ENCODE peak calls at places on chromosomes 2 and 18, in five cellular contexts. One of them, this sample, is unnamed.

GRCh38 chr2:62908145-62908544 is 142.5 kb upstream of the OTX1 start:
- DNase-seq in ascending aorta: no peak
- DNase-seq in spleen: no peak
- DNase-seq in BJ: no peak
- DNase-seq in GM23248: no peak
- DNase-seq in this sample: no peak

GRCh38 chr2:230268606-230269222 is 43.2 kb downstream of the SP140 start:
- DNase-seq in ascending aorta: no peak
- DNase-seq in spleen: no peak
- DNase-seq in BJ: no peak
- DNase-seq in GM23248: peak
- DNase-seq in this sample: no peak

GRCh38 chr2:12397861-12398260 is 318.9 kb upstream of the TRIB2 start:
- DNase-seq in ascending aorta: no peak
- DNase-seq in spleen: no peak
- DNase-seq in BJ: no peak
- DNase-seq in GM23248: peak
- DNase-seq in this sample: no peak

GRCh38 chr2:160352492-160352891 is 141.1 kb downstream of the RBMS1 start:
- DNase-seq in ascending aorta: no peak
- DNase-seq in spleen: no peak
- DNase-seq in BJ: no peak
- DNase-seq in GM23248: peak
- DNase-seq in this sample: no peak

GRCh38 chr2:203463176-203463797 is 71.8 kb downstream of the RAPH1 start:
- DNase-seq in ascending aorta: no peak
- DNase-seq in spleen: no peak
- DNase-seq in BJ: no peak
- DNase-seq in GM23248: peak
- DNase-seq in this sample: no peak

GRCh38 chr2:70344195-70344594 is 42.3 kb upstream of the FAM136A start:
- DNase-seq in ascending aorta: no peak
- DNase-seq in spleen: no peak
- DNase-seq in BJ: no peak
- DNase-seq in GM23248: peak
- DNase-seq in this sample: no peak

GRCh38 chr18:62957885-62958472 is 242.6 kb downstream of the PHLPP1 start:
- DNase-seq in ascending aorta: no peak
- DNase-seq in spleen: no peak
- DNase-seq in BJ: no peak
- DNase-seq in GM23248: peak
- DNase-seq in this sample: no peak

GRCh38 chr2:225137971-225138370 is 95.7 kb upstream of the DOCK10 start:
- DNase-seq in ascending aorta: no peak
- DNase-seq in spleen: no peak
- DNase-seq in BJ: no peak
- DNase-seq in GM23248: peak
- DNase-seq in this sample: no peak

GRCh38 chr2:3659447-3660432 is 1.7 kb downstream of the ALLC start:
- DNase-seq in ascending aorta: no peak
- DNase-seq in spleen: peak
- DNase-seq in BJ: no peak
- DNase-seq in GM23248: no peak
- DNase-seq in this sample: no peak

GRCh38 chr18:2906522-2907458 is 60.0 kb downstream of the EMILIN2 start:
- DNase-seq in ascending aorta: peak
- DNase-seq in spleen: peak
- DNase-seq in BJ: no peak
- DNase-seq in GM23248: peak
- DNase-seq in this sample: peak

GRCh38 chr2:159083601-159084000 is 115.2 kb downstream of the TANC1 start:
- DNase-seq in ascending aorta: no peak
- DNase-seq in spleen: no peak
- DNase-seq in BJ: peak
- DNase-seq in GM23248: peak
- DNase-seq in this sample: no peak

GRCh38 chr2:139967665-139968064 is 1187.5 kb upstream of the NXPH2 start:
- DNase-seq in ascending aorta: no peak
- DNase-seq in spleen: no peak
- DNase-seq in BJ: no peak
- DNase-seq in GM23248: no peak
- DNase-seq in this sample: no peak

GRCh38 chr18:12656671-12657047 is 1.2 kb downstream of the SPIRE1 start:
- DNase-seq in ascending aorta: no peak
- DNase-seq in spleen: no peak
- DNase-seq in BJ: no peak
- DNase-seq in GM23248: peak
- DNase-seq in this sample: no peak

GRCh38 chr2:215409331-215410127 is 26.3 kb downstream of the FN1 start:
- DNase-seq in ascending aorta: no peak
- DNase-seq in spleen: no peak
- DNase-seq in BJ: no peak
- DNase-seq in GM23248: peak
- DNase-seq in this sample: no peak

GRCh38 chr2:134365356-134365755 is 111.5 kb downstream of the MGAT5 start:
- DNase-seq in ascending aorta: no peak
- DNase-seq in spleen: no peak
- DNase-seq in BJ: no peak
- DNase-seq in GM23248: peak
- DNase-seq in this sample: no peak

GRCh38 chr2:190216829-190217228 is 102.8 kb downstream of the HIBCH start:
- DNase-seq in ascending aorta: no peak
- DNase-seq in spleen: no peak
- DNase-seq in BJ: no peak
- DNase-seq in GM23248: no peak
- DNase-seq in this sample: no peak

GRCh38 chr2:197360744-197361156 is 50.2 kb upstream of the ANKRD44 start:
- DNase-seq in ascending aorta: no peak
- DNase-seq in spleen: no peak
- DNase-seq in BJ: peak
- DNase-seq in GM23248: peak
- DNase-seq in this sample: no peak

GRCh38 chr18:46754188-46754587 is 2.7 kb downstream of the ST8SIA5 start:
- DNase-seq in ascending aorta: no peak
- DNase-seq in spleen: no peak
- DNase-seq in BJ: no peak
- DNase-seq in GM23248: no peak
- DNase-seq in this sample: no peak

GRCh38 chr2:240463866-240464481 is 28.5 kb downstream of the GPC1 start:
- DNase-seq in ascending aorta: peak
- DNase-seq in spleen: peak
- DNase-seq in BJ: no peak
- DNase-seq in GM23248: no peak
- DNase-seq in this sample: no peak

GRCh38 chr2:8790739-8791162 is 46.7 kb downstream of the KIDINS220 start:
- DNase-seq in ascending aorta: no peak
- DNase-seq in spleen: no peak
- DNase-seq in BJ: no peak
- DNase-seq in GM23248: no peak
- DNase-seq in this sample: no peak

GRCh38 chr2:135317375-135317774 is 213.6 kb downstream of the ZRANB3 start:
- DNase-seq in ascending aorta: no peak
- DNase-seq in spleen: no peak
- DNase-seq in BJ: no peak
- DNase-seq in GM23248: no peak
- DNase-seq in this sample: no peak

GRCh38 chr2:69007603-69008002 is 5.4 kb upstream of the ANTXR1 start:
- DNase-seq in ascending aorta: no peak
- DNase-seq in spleen: no peak
- DNase-seq in BJ: no peak
- DNase-seq in GM23248: no peak
- DNase-seq in this sample: no peak

GRCh38 chr2:128215897-128216645 is 102.6 kb downstream of the HS6ST1 start:
- DNase-seq in ascending aorta: no peak
- DNase-seq in spleen: no peak
- DNase-seq in BJ: no peak
- DNase-seq in GM23248: no peak
- DNase-seq in this sample: no peak

GRCh38 chr18:50659091-50660003 is 99.5 kb downstream of the MAPK4 start:
- DNase-seq in ascending aorta: no peak
- DNase-seq in spleen: no peak
- DNase-seq in BJ: no peak
- DNase-seq in GM23248: peak
- DNase-seq in this sample: no peak

GRCh38 chr2:174835797-174836255 is 71.6 kb upstream of the CHRNA1 start:
- DNase-seq in ascending aorta: no peak
- DNase-seq in spleen: no peak
- DNase-seq in BJ: peak
- DNase-seq in GM23248: peak
- DNase-seq in this sample: no peak

GRCh38 chr2:118989481-118989880 is 47.5 kb downstream of the MARCO start:
- DNase-seq in ascending aorta: no peak
- DNase-seq in spleen: no peak
- DNase-seq in BJ: no peak
- DNase-seq in GM23248: no peak
- DNase-seq in this sample: peak

GRCh38 chr18:6775702-6776101 is 46.2 kb downstream of the ARHGAP28 start:
- DNase-seq in ascending aorta: no peak
- DNase-seq in spleen: no peak
- DNase-seq in BJ: no peak
- DNase-seq in GM23248: no peak
- DNase-seq in this sample: no peak

DNA sequence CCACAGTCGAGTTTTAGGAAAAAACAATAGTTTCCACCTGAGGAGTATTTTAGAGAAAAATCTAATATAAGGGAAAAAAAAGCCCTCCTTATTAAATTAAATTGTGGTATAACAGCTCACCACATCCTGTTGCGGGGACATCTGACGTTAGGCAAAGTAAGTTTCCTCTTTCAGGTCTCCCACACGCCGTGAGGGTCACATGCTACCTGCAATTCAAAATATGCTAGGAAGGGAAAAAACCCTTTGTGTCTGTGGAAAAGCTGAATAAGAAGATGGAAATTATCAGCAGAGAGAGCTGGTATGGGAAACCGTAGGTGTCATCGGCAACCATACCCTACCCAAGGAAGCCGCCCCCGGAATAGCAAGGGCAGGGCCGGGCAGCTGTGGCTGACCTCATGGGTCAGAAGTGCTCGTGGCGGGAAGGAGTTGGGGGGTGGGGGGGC is 128.0 kb downstream of the NFATC1 start:
- DNase-seq in ascending aorta: no peak
- DNase-seq in spleen: peak
- DNase-seq in BJ: no peak
- DNase-seq in GM23248: no peak
- DNase-seq in this sample: peak
- H3K4me3 ChIP-seq in ascending aorta: no peak
- H3K4me3 ChIP-seq in spleen: no peak
- H3K4me3 ChIP-seq in BJ: no peak
- H3K4me3 ChIP-seq in GM23248: no peak
- H3K4me3 ChIP-seq in this sample: no peak

GRCh38 chr2:109029444-109030193 is 40.6 kb upstream of the EDAR start:
- DNase-seq in ascending aorta: no peak
- DNase-seq in spleen: no peak
- DNase-seq in BJ: no peak
- DNase-seq in GM23248: no peak
- DNase-seq in this sample: no peak

GRCh38 chr2:109031481-109032228 is 42.6 kb upstream of the EDAR start:
- DNase-seq in ascending aorta: no peak
- DNase-seq in spleen: peak
- DNase-seq in BJ: no peak
- DNase-seq in GM23248: peak
- DNase-seq in this sample: peak

GRCh38 chr2:109030870-109031480 is 42.0 kb upstream of the EDAR start:
- DNase-seq in ascending aorta: no peak
- DNase-seq in spleen: no peak
- DNase-seq in BJ: no peak
- DNase-seq in GM23248: no peak
- DNase-seq in this sample: no peak

GRCh38 chr2:109032229-109032800 is 43.3 kb upstream of the EDAR start:
- DNase-seq in ascending aorta: no peak
- DNase-seq in spleen: no peak
- DNase-seq in BJ: no peak
- DNase-seq in GM23248: no peak
- DNase-seq in this sample: no peak

GRCh38 chr2:109033171-109033570 is 44.2 kb upstream of the EDAR start:
- DNase-seq in ascending aorta: no peak
- DNase-seq in spleen: no peak
- DNase-seq in BJ: no peak
- DNase-seq in GM23248: no peak
- DNase-seq in this sample: no peak
- H3K4me3 ChIP-seq in ascending aorta: no peak
- H3K4me3 ChIP-seq in spleen: no peak
- H3K4me3 ChIP-seq in BJ: no peak
- H3K4me3 ChIP-seq in GM23248: no peak
- H3K4me3 ChIP-seq in this sample: no peak

DNA sequence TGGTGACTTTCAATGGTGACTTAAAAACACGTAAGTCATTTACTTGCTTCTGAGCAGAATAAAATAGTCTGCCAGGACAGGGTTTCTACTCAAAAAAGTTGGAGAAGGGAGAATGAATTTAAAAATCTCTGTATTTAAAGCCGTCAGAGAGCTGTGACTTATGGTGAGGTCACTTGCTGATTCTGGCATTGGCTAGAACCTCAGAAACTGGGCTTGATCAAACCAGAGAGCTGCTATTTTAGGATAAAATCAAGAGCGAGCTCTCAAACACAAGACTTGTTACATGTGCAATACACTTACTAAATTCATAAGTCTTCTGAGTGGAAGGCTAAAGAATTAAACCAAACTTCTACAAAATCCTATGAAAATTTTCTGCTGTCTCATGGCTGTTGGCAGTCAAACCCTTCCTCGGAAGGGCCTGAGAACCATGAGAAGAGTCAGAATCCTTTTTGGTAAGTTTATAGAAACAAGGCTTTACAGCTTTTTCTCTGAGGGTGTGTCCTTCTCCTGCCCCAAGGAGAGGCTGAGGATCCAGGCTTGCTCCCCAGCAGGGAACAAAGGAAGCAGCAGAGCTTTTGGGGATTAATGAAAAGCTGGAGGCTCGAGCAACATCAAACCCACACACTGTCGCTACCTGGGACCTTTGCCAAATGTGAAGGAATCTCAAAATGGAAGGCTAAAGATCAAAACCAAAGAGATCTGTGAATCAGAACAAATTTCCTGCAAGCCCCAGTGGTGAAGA is 816.4 kb downstream of the SOCS6 start:
- DNase-seq in ascending aorta: peak
- DNase-seq in spleen: no peak
- DNase-seq in BJ: no peak
- DNase-seq in GM23248: peak
- DNase-seq in this sample: no peak
- H3K4me3 ChIP-seq in ascending aorta: peak
- H3K4me3 ChIP-seq in spleen: no peak
- H3K4me3 ChIP-seq in BJ: no peak
- H3K4me3 ChIP-seq in GM23248: peak
- H3K4me3 ChIP-seq in this sample: no peak

GRCh38 chr2:50770299-50770698 is 261.6 kb downstream of the NRXN1 start:
- DNase-seq in ascending aorta: no peak
- DNase-seq in spleen: no peak
- DNase-seq in BJ: no peak
- DNase-seq in GM23248: no peak
- DNase-seq in this sample: no peak

GRCh38 chr2:50769416-50769815 is 262.5 kb downstream of the NRXN1 start:
- DNase-seq in ascending aorta: no peak
- DNase-seq in spleen: no peak
- DNase-seq in BJ: no peak
- DNase-seq in GM23248: no peak
- DNase-seq in this sample: no peak

GRCh38 chr2:50777954-50778353 is 254.0 kb downstream of the NRXN1 start:
- DNase-seq in ascending aorta: no peak
- DNase-seq in spleen: no peak
- DNase-seq in BJ: no peak
- DNase-seq in GM23248: no peak
- DNase-seq in this sample: no peak

GRCh38 chr2:50772607-50773006 is 259.3 kb downstream of the NRXN1 start:
- DNase-seq in ascending aorta: no peak
- DNase-seq in spleen: no peak
- DNase-seq in BJ: no peak
- DNase-seq in GM23248: no peak
- DNase-seq in this sample: no peak

GRCh38 chr2:50773533-50773932 is 258.4 kb downstream of the NRXN1 start:
- DNase-seq in ascending aorta: no peak
- DNase-seq in spleen: no peak
- DNase-seq in BJ: no peak
- DNase-seq in GM23248: no peak
- DNase-seq in this sample: no peak
- H3K4me3 ChIP-seq in ascending aorta: no peak
- H3K4me3 ChIP-seq in spleen: no peak
- H3K4me3 ChIP-seq in BJ: no peak
- H3K4me3 ChIP-seq in GM23248: no peak
- H3K4me3 ChIP-seq in this sample: no peak